ENCODE peak calls at places on chromosome 4, in four cellular contexts. One of them, this sample, is unnamed.

GRCh38 chr4:3775011-3775410 is 8.8 kb downstream of the ADRA2C start:
- DNase-seq in fibroblast of lung: no peak
- DNase-seq in adrenal gland: no peak
- DNase-seq in GM23338: no peak
- DNase-seq in this sample: no peak

GRCh38 chr4:177127658-177128057 is 182.0 kb upstream of the NEIL3 start:
- DNase-seq in GM23338: no peak
- DNase-seq in adrenal gland: no peak
- DNase-seq in fibroblast of lung: no peak
- DNase-seq in this sample: no peak

GRCh38 chr4:90357117-90357710 is 230.0 kb downstream of the CCSER1 start:
- DNase-seq in adrenal gland: no peak
- DNase-seq in GM23338: peak; percentile 74
- DNase-seq in fibroblast of lung: peak; percentile 89
- DNase-seq in this sample: no peak

GRCh38 chr4:134298313-134298712 is 96.7 kb upstream of the PABPC4L start:
- DNase-seq in GM23338: no peak
- DNase-seq in adrenal gland: no peak
- DNase-seq in fibroblast of lung: no peak
- DNase-seq in this sample: no peak

GRCh38 chr4:174604198-174604597 is 81.9 kb upstream of the HPGD start:
- DNase-seq in GM23338: no peak
- DNase-seq in adrenal gland: no peak
- DNase-seq in fibroblast of lung: peak; percentile 27
- DNase-seq in this sample: no peak

GRCh38 chr4:77036206-77036605 is 39.6 kb downstream of the CCNI start:
- DNase-seq in adrenal gland: no peak
- DNase-seq in GM23338: no peak
- DNase-seq in fibroblast of lung: peak; percentile 95
- DNase-seq in this sample: no peak

GRCh38 chr4:71680706-71681105 is 103.2 kb downstream of the GC start:
- DNase-seq in GM23338: no peak
- DNase-seq in fibroblast of lung: peak; percentile 0
- DNase-seq in adrenal gland: no peak
- DNase-seq in this sample: no peak

GRCh38 chr4:26299254-26299882 is 21.4 kb upstream of the RBPJ start:
- DNase-seq in GM23338: no peak
- DNase-seq in fibroblast of lung: peak; percentile 34
- DNase-seq in adrenal gland: no peak
- DNase-seq in this sample: no peak

GRCh38 chr4:1211951-1212545 is 36.9 kb downstream of the CTBP1 start:
- DNase-seq in fibroblast of lung: no peak
- DNase-seq in adrenal gland: no peak
- DNase-seq in GM23338: no peak
- DNase-seq in this sample: no peak
- H3K4me1 ChIP-seq in fibroblast of lung: peaks cover 42% of the 10 kb centered on the region
- H3K4me1 ChIP-seq in adrenal gland: peaks cover 46% of the 10 kb centered on the region
- H3K4me1 ChIP-seq in GM23338: no peaks in the 10 kb centered on the region
- H3K4me1 ChIP-seq in this sample: peaks cover 28% of the 10 kb centered on the region

GRCh38 chr4:33722800-33723511 is 2521.4 kb downstream of the ARAP2 start:
- DNase-seq in fibroblast of lung: peak; percentile 62
- DNase-seq in GM23338: no peak
- DNase-seq in adrenal gland: no peak
- DNase-seq in this sample: no peak

GRCh38 chr4:33722254-33722653 is 2522.1 kb downstream of the ARAP2 start:
- DNase-seq in adrenal gland: no peak
- DNase-seq in fibroblast of lung: peak; percentile 18
- DNase-seq in GM23338: no peak
- DNase-seq in this sample: no peak

GRCh38 chr4:33724685-33725084 is 2519.6 kb downstream of the ARAP2 start:
- DNase-seq in GM23338: peak; percentile 18
- DNase-seq in fibroblast of lung: no peak
- DNase-seq in adrenal gland: no peak
- DNase-seq in this sample: no peak

GRCh38 chr4:33725861-33726260 is 2518.5 kb downstream of the ARAP2 start:
- DNase-seq in fibroblast of lung: no peak
- DNase-seq in adrenal gland: no peak
- DNase-seq in GM23338: no peak
- DNase-seq in this sample: no peak
- H3K4me1 ChIP-seq in fibroblast of lung: no peaks in the 10 kb centered on the region
- H3K4me1 ChIP-seq in adrenal gland: no peaks in the 10 kb centered on the region
- H3K4me1 ChIP-seq in GM23338: no peaks in the 10 kb centered on the region
- H3K4me1 ChIP-seq in this sample: no peaks in the 10 kb centered on the region

GRCh38 chr4:153218961-153219360 is 14.7 kb downstream of the TRIM2 start:
- DNase-seq in adrenal gland: no peak
- DNase-seq in fibroblast of lung: no peak
- DNase-seq in GM23338: no peak
- DNase-seq in this sample: no peak
- H3K4me1 ChIP-seq in adrenal gland: peaks cover 11% of the 10 kb centered on the region
- H3K4me1 ChIP-seq in fibroblast of lung: peaks cover 10% of the 10 kb centered on the region
- H3K4me1 ChIP-seq in GM23338: peaks cover 33% of the 10 kb centered on the region
- H3K4me1 ChIP-seq in this sample: peaks cover 3% of the 10 kb centered on the region

GRCh38 chr4:6275351-6275750 is 5.7 kb downstream of the WFS1 start:
- DNase-seq in adrenal gland: no peak
- DNase-seq in fibroblast of lung: no peak
- DNase-seq in GM23338: no peak
- DNase-seq in this sample: no peak
- H3K4me1 ChIP-seq in adrenal gland: peaks cover 85% of the 10 kb centered on the region
- H3K4me1 ChIP-seq in fibroblast of lung: peaks cover 34% of the 10 kb centered on the region
- H3K4me1 ChIP-seq in GM23338: peaks cover 18% of the 10 kb centered on the region
- H3K4me1 ChIP-seq in this sample: peaks cover 83% of the 10 kb centered on the region

GRCh38 chr4:7043521-7044414 is 596 bp downstream of the TADA2B start:
- DNase-seq in adrenal gland: peak; percentile 60
- DNase-seq in fibroblast of lung: peak; percentile 46
- DNase-seq in GM23338: peak; percentile 48
- DNase-seq in this sample: peak; percentile 59

GRCh38 chr4:7046971-7047370 is 3.8 kb downstream of the TADA2B start:
- DNase-seq in adrenal gland: no peak
- DNase-seq in GM23338: no peak
- DNase-seq in fibroblast of lung: no peak
- DNase-seq in this sample: no peak

GRCh38 chr4:7045961-7046921 is 3.1 kb downstream of the TADA2B start:
- DNase-seq in adrenal gland: no peak
- DNase-seq in GM23338: no peak
- DNase-seq in fibroblast of lung: no peak
- DNase-seq in this sample: peak; percentile 14

GRCh38 chr4:7044415-7044930 is 1.3 kb downstream of the TADA2B start:
- DNase-seq in adrenal gland: no peak
- DNase-seq in fibroblast of lung: no peak
- DNase-seq in GM23338: no peak
- DNase-seq in this sample: no peak

DNA sequence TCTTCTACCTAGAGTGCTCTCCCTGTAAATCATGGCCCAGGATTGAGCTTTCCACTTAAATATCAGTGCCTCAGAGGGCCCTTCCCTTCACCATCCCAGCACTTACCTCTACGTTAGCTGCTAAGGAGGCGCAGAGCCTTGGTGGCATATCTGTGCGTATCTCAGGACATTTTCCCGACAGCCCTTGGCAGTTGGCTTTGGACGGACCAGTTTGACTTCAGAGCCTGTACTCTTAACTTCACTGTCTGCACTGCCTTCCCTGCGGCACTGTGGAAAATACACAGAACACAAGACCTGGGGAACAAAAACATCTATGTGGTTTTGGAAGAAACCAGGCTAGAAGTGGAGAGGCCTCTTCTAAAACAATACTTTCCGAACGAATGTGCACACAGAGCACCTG is 2.4 kb downstream of the TADA2B start:
- DNase-seq in GM23338: no peak
- DNase-seq in adrenal gland: no peak
- DNase-seq in fibroblast of lung: no peak
- DNase-seq in this sample: no peak
- H3K4me1 ChIP-seq in GM23338: peaks cover 9% of the 10 kb centered on the region
- H3K4me1 ChIP-seq in adrenal gland: peaks cover 58% of the 10 kb centered on the region
- H3K4me1 ChIP-seq in fibroblast of lung: peaks cover 12% of the 10 kb centered on the region
- H3K4me1 ChIP-seq in this sample: peaks cover 8% of the 10 kb centered on the region

GRCh38 chr4:139761461-139761860 is 95.8 kb downstream of the MGST2 start:
- DNase-seq in adrenal gland: no peak
- DNase-seq in fibroblast of lung: no peak
- DNase-seq in GM23338: peak; percentile 74
- DNase-seq in this sample: no peak
- H3K4me1 ChIP-seq in adrenal gland: peaks cover 25% of the 10 kb centered on the region
- H3K4me1 ChIP-seq in fibroblast of lung: peaks cover 2% of the 10 kb centered on the region
- H3K4me1 ChIP-seq in GM23338: no peaks in the 10 kb centered on the region
- H3K4me1 ChIP-seq in this sample: peaks cover 48% of the 10 kb centered on the region

This sample was measured in heart left ventricle.